ENCODE peak calls at places on chromosomes 3 and 15, in five cellular contexts. J, B, D, U and S are unnamed samples.

GRCh38 chr3:133535971-133536634 is 37.4 kb upstream of the CDV3 start:
- DNase-seq in J (peak; percentile 61), B (no peak), D (peak; percentile 98), U (no peak), S (no peak)

GRCh38 chr15:20353966-20354883 is 187.4 kb downstream of the GOLGA6L6 start:
- DNase-seq in J (no peak), B (peak; percentile 45), D (no peak), U (no peak), S (no peak)

GRCh38 chr3:193938613-193939012 is 197.3 kb upstream of the HES1 start:
- DNase-seq in J (no peak), B (peak; percentile 55), D (no peak), U (peak; percentile 74), S (peak; percentile 29)

GRCh38 chr3:50263443-50264388 is 5.2 kb upstream of the SEMA3B start:
- DNase-seq in J (no peak), B (no peak), D (no peak), U (no peak), S (no peak)

GRCh38 chr15:95840004-95840403 is 490.5 kb upstream of the NR2F2 start:
- DNase-seq in J (no peak), B (no peak), D (peak; percentile 93), U (no peak), S (no peak)

GRCh38 chr3:183634707-183635106 is 716 bp upstream of the KLHL24 start:
- DNase-seq in J (no peak), B (no peak), D (no peak), U (no peak), S (no peak)

GRCh38 chr3:108806316-108806715 is 16.3 kb upstream of the TRAT1 start:
- DNase-seq in J (no peak), B (no peak), D (no peak), U (no peak), S (peak; percentile 18)

GRCh38 chr15:75554717-75555116 is 24.4 kb downstream of the PTPN9 start:
- DNase-seq in J (no peak), B (no peak), D (peak; percentile 88), U (no peak), S (no peak)

GRCh38 chr3:134652409-134652831 is 1.6 kb upstream of the KY start:
- DNase-seq in J (no peak), B (no peak), D (peak; percentile 29), U (no peak), S (no peak)

GRCh38 chr15:60340207-60340921 is 57.4 kb downstream of the ANXA2 start:
- DNase-seq in J (no peak), B (peak; percentile 71), D (no peak), U (no peak), S (peak; percentile 53)

GRCh38 chr15:60337069-60337468 is 60.7 kb downstream of the ANXA2 start:
- DNase-seq in J (no peak), B (no peak), D (no peak), U (no peak), S (no peak)

GRCh38 chr15:60338810-60339209 is 59.0 kb downstream of the ANXA2 start:
- DNase-seq in J (no peak), B (no peak), D (no peak), U (no peak), S (no peak)

GRCh38 chr15:60343221-60343970 is 54.4 kb downstream of the ANXA2 start:
- DNase-seq in J (no peak), B (no peak), D (no peak), U (no peak), S (no peak)

GRCh38 chr15:60339236-60339635 is 58.5 kb downstream of the ANXA2 start:
- DNase-seq in J (no peak), B (no peak), D (no peak), U (no peak), S (no peak)
- H3K4me3 ChIP-seq in J (no peak overlapping the region), B (no peak overlapping the region), D (no peak overlapping the region), U (no peak overlapping the region), S (no peak overlapping the region)

GRCh38 chr3:69353088-69353478 is 32.8 kb downstream of the FRMD4B start:
- DNase-seq in J (no peak), B (no peak), D (no peak), U (no peak), S (no peak)
- H3K9ac ChIP-seq in J (no peak overlapping the region), B (no peak overlapping the region), D (no peak overlapping the region), U (no peak overlapping the region), S (no peak overlapping the region)

DNA sequence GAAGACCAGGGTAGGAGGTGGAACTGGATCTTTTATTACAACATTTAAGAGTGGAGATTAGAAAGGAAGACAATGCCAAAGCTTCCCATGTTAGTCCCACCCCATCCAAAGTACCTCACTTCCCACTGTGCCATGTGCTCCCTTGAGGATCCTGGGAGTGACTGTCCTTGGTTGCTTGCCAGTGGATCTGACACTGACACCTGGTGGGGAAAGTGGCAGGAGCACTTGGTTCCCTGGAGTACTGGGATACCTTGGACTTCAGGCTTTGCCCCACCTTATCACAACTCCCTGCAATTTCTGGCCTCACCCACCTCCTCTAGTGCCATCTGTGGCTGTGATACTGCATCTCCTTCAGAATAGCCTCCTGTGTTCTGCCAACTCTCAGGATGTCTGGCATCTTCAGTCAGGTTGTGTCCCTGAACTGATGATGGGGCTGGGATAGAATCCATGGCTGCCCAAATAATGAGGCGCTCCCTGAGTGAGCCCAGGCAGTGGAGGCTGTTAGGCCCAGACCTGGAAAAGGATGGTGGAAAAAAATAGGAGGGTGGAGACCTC is 1.3 kb downstream of the ELL3 start:
- DNase-seq in J (peak; percentile 95), B (peak; percentile 86), D (peak; percentile 58), U (no peak), S (peak; percentile 92)
- H3K4me3 ChIP-seq in J (peak overlapping the region; percentile 66), B (no peak overlapping the region), D (no peak overlapping the region), U (no peak overlapping the region), S (no peak overlapping the region)

DNA sequence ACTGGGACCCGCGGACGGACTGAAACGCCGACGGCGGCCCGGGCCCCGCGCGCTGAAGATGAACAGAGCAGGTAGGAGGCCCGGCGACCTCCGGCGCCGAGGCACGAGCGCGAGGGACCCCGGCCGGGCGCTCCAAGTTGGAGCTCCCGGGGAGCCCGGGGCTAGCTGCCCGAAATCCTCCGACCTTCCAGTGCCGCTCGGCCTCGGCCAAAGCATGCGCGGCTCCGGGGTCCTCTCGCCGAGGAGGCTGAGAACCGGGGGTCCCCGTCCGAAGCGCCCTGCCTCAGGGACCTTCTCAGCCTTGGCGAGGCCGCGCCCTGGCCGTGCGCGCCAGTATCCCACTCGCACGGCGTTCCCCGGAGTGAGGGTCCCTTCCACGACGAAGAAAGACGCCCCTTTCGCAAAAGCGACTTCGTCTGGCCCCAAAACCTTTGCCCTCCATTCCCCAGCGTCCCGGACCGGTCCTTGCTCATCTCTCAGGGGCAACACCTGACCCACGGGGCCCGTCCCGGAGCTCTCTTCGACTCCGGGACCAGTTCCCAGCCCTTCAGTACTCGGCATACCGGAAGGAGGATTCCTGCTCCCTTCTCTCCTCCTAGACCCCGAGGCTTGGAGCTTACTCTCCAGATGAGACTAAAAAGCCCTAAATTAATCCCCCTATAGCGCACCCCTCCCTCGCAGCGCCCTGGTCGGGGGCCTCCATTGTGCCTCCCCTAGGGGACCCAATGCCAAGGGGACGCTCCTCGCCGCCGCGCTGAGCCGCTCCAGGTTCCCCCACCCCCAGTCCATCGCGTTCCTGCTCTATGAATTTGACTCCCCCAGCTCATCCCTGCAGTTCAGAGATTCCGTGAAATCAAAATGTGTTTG is 7.7 kb upstream of the FGD5 start:
- DNase-seq in J (no peak), B (peak; percentile 77), D (no peak), U (no peak), S (peak; percentile 58)
- H3K9ac ChIP-seq in J (no peak overlapping the region), B (no peak overlapping the region), D (no peak overlapping the region), U (peak overlapping the region; percentile 61), S (peak overlapping the region; percentile 63)

GRCh38 chr3:31966978-31967592 is 14.0 kb downstream of the OSBPL10 start:
- DNase-seq in J (no peak), B (no peak), D (no peak), U (no peak), S (no peak)

GRCh38 chr3:31973081-31973480 is 8.0 kb downstream of the OSBPL10 start:
- DNase-seq in J (no peak), B (no peak), D (no peak), U (no peak), S (no peak)

GRCh38 chr3:31971607-31972006 is 9.5 kb downstream of the OSBPL10 start:
- DNase-seq in J (no peak), B (no peak), D (no peak), U (no peak), S (no peak)

GRCh38 chr3:31968927-31969418 is 12.1 kb downstream of the OSBPL10 start:
- DNase-seq in J (peak; percentile 13), B (no peak), D (peak; percentile 93), U (peak; percentile 30), S (peak; percentile 75)

GRCh38 chr3:31968391-31968926 is 12.6 kb downstream of the OSBPL10 start:
- DNase-seq in J (no peak), B (no peak), D (peak; percentile 77), U (no peak), S (no peak)
- H3K4me3 ChIP-seq in J (no peak overlapping the region), B (peak overlapping the region; percentile 27), D (no peak overlapping the region), U (no peak overlapping the region), S (no peak overlapping the region)

GRCh38 chr3:11583638-11584046 is 60.1 kb downstream of the VGLL4 start:
- DNase-seq in J (no peak), B (peak; percentile 40), D (peak; percentile 57), U (no peak), S (no peak)

GRCh38 chr3:11580645-11581044 is 63.1 kb downstream of the VGLL4 start:
- DNase-seq in J (no peak), B (no peak), D (peak; percentile 52), U (no peak), S (no peak)

GRCh38 chr3:11583226-11583625 is 60.5 kb downstream of the VGLL4 start:
- DNase-seq in J (no peak), B (no peak), D (peak; percentile 41), U (no peak), S (no peak)

GRCh38 chr3:11581237-11582122 is 62.2 kb downstream of the VGLL4 start:
- DNase-seq in J (no peak), B (no peak), D (no peak), U (no peak), S (peak; percentile 36)

DNA sequence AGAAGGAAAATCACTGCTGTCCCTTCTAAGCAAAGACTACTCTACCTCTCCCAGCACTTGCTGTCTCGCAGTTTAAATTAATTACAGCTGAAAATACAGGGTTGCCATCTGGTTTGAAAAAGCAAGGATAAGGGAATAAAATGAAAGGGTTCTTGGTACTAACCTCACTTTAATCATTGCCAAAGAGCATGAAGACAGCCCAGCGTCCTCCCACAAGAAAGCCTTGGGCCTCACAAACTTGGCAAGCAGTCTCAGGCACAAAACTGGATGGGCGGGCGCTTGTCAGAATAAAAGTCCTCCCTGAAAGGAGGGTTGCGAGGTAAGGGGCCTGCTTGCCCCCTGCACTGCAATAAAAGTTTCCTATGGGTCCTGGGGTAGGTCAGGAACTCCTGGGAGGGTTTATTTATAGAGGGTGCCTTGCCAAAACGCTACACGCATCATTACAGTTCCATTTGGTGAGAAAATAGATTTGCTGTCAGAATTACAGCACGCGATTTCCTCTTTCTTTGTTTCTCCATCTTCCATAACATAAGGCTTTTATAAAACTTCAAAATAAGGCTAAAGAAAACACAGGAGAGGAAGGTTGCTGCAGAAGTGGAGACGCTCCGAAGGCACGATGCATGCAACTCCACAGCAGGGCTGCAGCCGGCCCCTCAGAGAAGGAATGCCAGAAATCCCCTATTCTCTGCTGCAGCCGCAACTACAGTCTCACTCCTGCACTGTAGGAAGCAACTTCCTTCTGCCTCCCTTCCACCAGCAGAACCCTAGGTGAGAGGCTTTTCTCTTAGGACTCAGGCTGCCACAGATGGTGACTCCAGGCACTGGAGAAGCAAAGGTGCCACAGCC is 61.4 kb downstream of the VGLL4 start:
- DNase-seq in J (peak; percentile 81), B (peak; percentile 81), D (peak; percentile 89), U (no peak), S (peak; percentile 79)
- H3K9ac ChIP-seq in J (peak overlapping the region; percentile 65), B (peak overlapping the region; percentile 58), D (peak overlapping the region; percentile 81), U (peak overlapping the region; percentile 71), S (peak overlapping the region; percentile 38)

GRCh38 chr3:187102073-187102634 is 37.1 kb downstream of the RPL39L start:
- DNase-seq in J (no peak), B (no peak), D (peak; percentile 1), U (no peak), S (no peak)
- H3K4me3 ChIP-seq in J (no peak overlapping the region), B (no peak overlapping the region), D (peak overlapping the region; percentile 41), U (no peak overlapping the region), S (no peak overlapping the region)